ENCODE peak calls at places on chromosomes 12 and 14, in four cellular contexts. L, C, T and K are unnamed samples.

GRCh38 chr14:81243499-81243898 is 22.7 kb upstream of the GTF2A1 start:
- DNase-seq in T (no peak), C (no peak), L (no peak), K (no peak)

GRCh38 chr14:105945891-105946290 is 419.5 kb downstream of the TMEM121 start:
- DNase-seq in L (no peak), T (no peak), C (peak; percentile 8), K (no peak)

GRCh38 chr12:1629338-1630080 is 478 bp downstream of the WNT5B start:
- DNase-seq in C (no peak), L (no peak), T (no peak), K (no peak)

GRCh38 chr12:18382486-18382885 is 121.2 kb downstream of the PIK3C2G start:
- DNase-seq in L (no peak), T (peak; percentile 49), C (no peak), K (no peak)

GRCh38 chr12:75257510-75257909 is 47.9 kb upstream of the KCNC2 start:
- DNase-seq in L (no peak), C (no peak), T (peak; percentile 0), K (no peak)

GRCh38 chr12:75842119-75842518 is 189.5 kb downstream of the PHLDA1 start:
- DNase-seq in C (no peak), L (no peak), T (no peak), K (no peak)

GRCh38 chr12:86774841-86775386 is 518.7 kb upstream of the MGAT4C start:
- DNase-seq in L (no peak), C (peak; percentile 8), T (peak; percentile 60), K (no peak)

GRCh38 chr14:68546839-68547238 is 246.0 kb downstream of the ZFP36L1 start:
- DNase-seq in L (no peak), C (peak; percentile 25), T (peak; percentile 88), K (no peak)

GRCh38 chr14:103695331-103696026 is 19.8 kb downstream of the XRCC3 start:
- DNase-seq in T (no peak), C (no peak), L (no peak), K (no peak)

GRCh38 chr12:68846811-68847210 is 38.8 kb downstream of the MDM2 start:
- DNase-seq in L (no peak), C (no peak), T (no peak), K (no peak)

GRCh38 chr14:51056431-51056830 is 38.5 kb downstream of the TRIM9 start:
- DNase-seq in C (no peak), T (no peak), L (no peak), K (no peak)

GRCh38 chr14:22598896-22599244 is 770 bp downstream of the ABHD4 start:
- DNase-seq in L (peak; percentile 74), C (peak; percentile 70), T (peak; percentile 71), K (peak; percentile 32)

GRCh38 chr12:41661141-41661540 is 473.0 kb downstream of the PDZRN4 start:
- DNase-seq in T (no peak), L (no peak), C (no peak), K (no peak)

GRCh38 chr12:103799504-103800251 is 41.4 kb downstream of the NT5DC3 start:
- DNase-seq in L (peak; percentile 47), T (peak; percentile 68), C (peak; percentile 70), K (peak; percentile 45)

GRCh38 chr14:89681086-89682018 is 264.3 kb upstream of the FOXN3 start:
- DNase-seq in C (no peak), L (no peak), T (no peak), K (no peak)

GRCh38 chr12:88866881-88867280 is 286.6 kb upstream of the KITLG start:
- DNase-seq in C (no peak), T (no peak), L (no peak), K (no peak)

GRCh38 chr12:75389061-75389460 is 1.8 kb upstream of the GLIPR1L2 start:
- DNase-seq in C (peak; percentile 16), L (no peak), T (peak; percentile 40), K (peak; percentile 13)

GRCh38 chr14:95456281-95456680 is 60.2 kb downstream of the SYNE3 start:
- DNase-seq in T (no peak), L (no peak), C (no peak), K (no peak)

GRCh38 chr14:54177861-54178591 is 218.8 kb upstream of the CDKN3 start:
- DNase-seq in C (no peak), T (peak; percentile 18), L (no peak), K (no peak)

GRCh38 chr14:24224618-24225071 is 7.5 kb downstream of the NEDD8 start:
- DNase-seq in C (no peak), L (no peak), T (peak; percentile 87), K (no peak)

GRCh38 chr14:99309220-99309766 is 37.3 kb upstream of the BCL11B start:
- DNase-seq in L (no peak), C (no peak), T (no peak), K (no peak)

GRCh38 chr12:67456281-67456918 is 187.2 kb downstream of the CAND1 start:
- DNase-seq in L (peak; percentile 58), C (no peak), T (peak; percentile 77), K (peak; percentile 7)

GRCh38 chr12:101055940-101056339 is 154.1 kb downstream of the SLC5A8 start:
- DNase-seq in C (no peak), L (no peak), T (no peak), K (no peak)

GRCh38 chr14:102732924-102733323 is 44.3 kb upstream of the TRAF3 start:
- DNase-seq in C (no peak), L (no peak), T (no peak), K (no peak)

GRCh38 chr14:37171678-37172023 is 755 bp downstream of the SLC25A21 start:
- DNase-seq in L (no peak), T (no peak), C (no peak), K (no peak)

GRCh38 chr14:37170237-37170636 is 2.2 kb downstream of the SLC25A21 start:
- DNase-seq in T (no peak), C (no peak), L (no peak), K (no peak)

GRCh38 chr14:37172936-37173613 is 669 bp upstream of the SLC25A21 start:
- DNase-seq in T (no peak), L (no peak), C (no peak), K (no peak)

GRCh38 chr14:37170993-37171392 is 1.4 kb downstream of the SLC25A21 start:
- DNase-seq in L (no peak), T (no peak), C (no peak), K (no peak)

GRCh38 chr14:37172024-37172869 is at the start of gene SLC25A21:
- DNase-seq in L (peak; percentile 76), T (peak; percentile 82), C (peak; percentile 91), K (no peak)
- TF ChIP-seq POLR2A in L (peak; percentile 51), T (peak; percentile 76), C (peak; percentile 84), K (no peak)

DNA sequence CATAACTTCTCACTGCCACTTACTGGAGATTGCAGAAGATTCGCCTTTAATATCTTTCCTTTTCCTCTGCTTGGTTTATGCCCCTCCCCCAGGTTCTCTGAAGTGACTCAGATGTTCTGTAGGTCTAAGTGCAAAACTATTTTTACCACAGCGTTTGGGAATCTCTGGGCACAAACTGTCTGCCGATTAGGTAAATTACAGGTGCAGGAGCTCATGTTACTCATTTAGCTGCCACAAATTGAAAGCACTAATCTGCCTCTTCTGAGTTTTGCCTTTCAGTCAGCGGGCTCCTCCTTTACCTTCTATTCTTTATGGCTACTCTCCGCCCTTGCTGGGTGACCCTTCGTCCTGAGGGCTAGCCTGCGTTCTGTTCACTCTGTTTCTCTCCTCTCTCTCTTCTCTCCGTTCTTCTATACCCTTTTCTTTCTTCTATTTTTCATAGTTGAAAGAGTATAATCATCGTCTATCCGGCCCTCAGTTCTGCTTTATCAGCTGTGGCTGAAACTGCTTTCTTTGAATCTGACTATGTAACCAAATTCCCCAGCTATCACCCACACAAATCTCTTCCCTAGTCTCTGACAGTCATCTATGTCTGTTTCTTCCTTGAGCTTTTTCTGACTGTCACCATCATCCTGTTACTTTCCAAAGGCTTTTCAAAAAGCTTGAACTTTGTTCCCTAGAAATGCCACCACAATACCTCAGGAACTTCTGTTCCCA is 4.4 kb upstream of the MYF6 start:
- DNase-seq in C (no peak), L (peak; percentile 11), T (peak; percentile 77), K (peak; percentile 13)
- TF ChIP-seq POLR2A in C (no peak), L (no peak), T (no peak), K (no peak)

GRCh38 chr12:48853228-48853688 is 1.3 kb upstream of the DDX23 start:
- DNase-seq in C (peak; percentile 92), T (peak; percentile 89), L (peak; percentile 83), K (peak; percentile 74)
- TF ChIP-seq POLR2A in C (no peak), T (no peak), L (no peak), K (no peak)

DNA sequence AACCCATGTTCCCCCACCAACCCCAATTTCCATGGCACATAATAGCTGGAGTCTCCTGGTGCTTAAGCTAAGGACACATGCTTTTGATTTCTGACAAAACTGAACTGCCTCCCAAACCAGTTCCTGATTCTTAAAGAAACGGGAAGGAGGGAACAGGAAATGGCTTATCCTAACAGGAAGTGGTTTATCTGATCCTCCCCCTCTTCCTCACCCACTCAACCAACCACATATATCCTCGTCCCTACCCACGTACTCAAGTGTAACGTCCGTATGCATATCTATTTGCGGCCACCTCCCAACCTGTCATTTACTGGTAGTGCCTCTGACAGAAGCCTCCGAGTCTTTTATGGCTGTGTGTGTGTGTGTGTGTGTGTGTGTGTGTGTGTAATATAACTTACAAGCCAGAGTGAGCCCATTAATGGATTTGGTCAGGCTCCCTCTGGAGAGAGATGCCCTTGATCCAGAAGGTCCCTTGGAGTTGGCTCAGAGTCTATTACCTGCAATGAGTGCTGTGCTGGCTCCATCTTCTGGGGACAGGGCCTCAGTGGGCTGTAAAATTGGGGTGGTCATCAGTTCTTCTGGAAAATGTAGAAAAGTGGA is 7.7 kb downstream of the DAZAP2 start:
- DNase-seq in T (peak; percentile 68), C (no peak), L (peak; percentile 26), K (no peak)
- TF ChIP-seq POLR2A in T (peak; percentile 21), C (no peak), L (no peak), K (no peak)

DNA sequence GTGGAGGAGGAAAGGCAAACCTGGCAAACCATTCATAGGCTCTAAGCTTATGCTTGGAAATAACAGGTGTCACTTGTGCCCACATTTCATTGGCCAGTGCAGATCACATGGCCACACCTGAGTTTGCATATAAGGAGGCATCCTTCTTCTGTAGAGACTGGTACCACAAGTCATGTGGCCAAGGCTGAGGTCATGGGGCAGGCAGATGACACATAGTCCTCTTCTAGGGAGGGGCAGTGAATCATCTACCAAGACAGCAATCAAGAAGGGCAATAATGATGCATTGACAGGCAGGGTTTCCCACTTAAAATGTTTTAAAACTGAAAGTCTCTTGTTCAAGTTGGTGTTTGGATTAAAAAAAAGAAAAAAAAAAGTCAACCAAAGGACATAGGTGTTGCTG is 77.3 kb downstream of the DAAM1 start:
- DNase-seq in T (no peak), L (no peak), C (no peak), K (no peak)
- TF ChIP-seq POLR2A in T (no peak), L (no peak), C (no peak), K (no peak)

GRCh38 chr14:21267431-21267845 is 1.8 kb downstream of the HNRNPC start:
- DNase-seq in C (no peak), T (no peak), L (no peak), K (no peak)
- TF ChIP-seq POLR2A in C (no peak), T (no peak), L (no peak), K (no peak)